ENCODE peak calls at places on chromosome 13, in four cellular contexts. One of them, this sample, is unnamed.

GRCh38 chr13:102817907-102818306 is 19.0 kb downstream of the BIVM start:
- DNase-seq in dorsolateral prefrontal cortex: no peak
- DNase-seq in colonic mucosa: no peak
- DNase-seq in fibroblast of lung: no peak
- DNase-seq in this sample: no peak

GRCh38 chr13:73075546-73075945 is 16.7 kb downstream of the KLF5 start:
- DNase-seq in colonic mucosa: peak
- DNase-seq in dorsolateral prefrontal cortex: no peak
- DNase-seq in fibroblast of lung: no peak
- DNase-seq in this sample: no peak

GRCh38 chr13:29548722-29549446 is 46.6 kb downstream of the SLC7A1 start:
- DNase-seq in dorsolateral prefrontal cortex: no peak
- DNase-seq in colonic mucosa: peak
- DNase-seq in fibroblast of lung: no peak
- DNase-seq in this sample: no peak

GRCh38 chr13:23579072-23579885 is 9.1 kb downstream of the TNFRSF19 start:
- DNase-seq in colonic mucosa: peak
- DNase-seq in fibroblast of lung: peak
- DNase-seq in dorsolateral prefrontal cortex: peak
- DNase-seq in this sample: peak

GRCh38 chr13:105519766-105520165 is 1015.7 kb downstream of the EFNB2 start:
- DNase-seq in fibroblast of lung: no peak
- DNase-seq in colonic mucosa: no peak
- DNase-seq in dorsolateral prefrontal cortex: no peak
- DNase-seq in this sample: no peak

GRCh38 chr13:99218969-99219368 is 18.3 kb downstream of the UBAC2 start:
- DNase-seq in dorsolateral prefrontal cortex: no peak
- DNase-seq in colonic mucosa: no peak
- DNase-seq in fibroblast of lung: no peak
- DNase-seq in this sample: no peak

GRCh38 chr13:39892731-39893293 is 237.3 kb downstream of the COG6 start:
- DNase-seq in colonic mucosa: no peak
- DNase-seq in dorsolateral prefrontal cortex: no peak
- DNase-seq in fibroblast of lung: no peak
- DNase-seq in this sample: no peak

GRCh38 chr13:81247711-81248110 is 906.8 kb upstream of the SPRY2 start:
- DNase-seq in fibroblast of lung: no peak
- DNase-seq in dorsolateral prefrontal cortex: no peak
- DNase-seq in colonic mucosa: no peak
- DNase-seq in this sample: no peak

GRCh38 chr13:33351324-33351723 is 65.8 kb upstream of the STARD13 start:
- DNase-seq in dorsolateral prefrontal cortex: no peak
- DNase-seq in fibroblast of lung: peak
- DNase-seq in colonic mucosa: peak
- DNase-seq in this sample: no peak

GRCh38 chr13:50244913-50245574 is 229.8 kb downstream of the KCNRG start:
- DNase-seq in colonic mucosa: peak
- DNase-seq in fibroblast of lung: peak
- DNase-seq in dorsolateral prefrontal cortex: no peak
- DNase-seq in this sample: no peak

GRCh38 chr13:51261610-51262249 is 39.5 kb downstream of the FAM124A start:
- DNase-seq in fibroblast of lung: no peak
- DNase-seq in colonic mucosa: no peak
- DNase-seq in dorsolateral prefrontal cortex: no peak
- DNase-seq in this sample: no peak
- H3K27ac ChIP-seq in fibroblast of lung: no peak
- H3K27ac ChIP-seq in colonic mucosa: no peak
- H3K27ac ChIP-seq in dorsolateral prefrontal cortex: peak
- H3K27ac ChIP-seq in this sample: no peak

GRCh38 chr13:70107125-70107497 is 515 bp upstream of the ATXN8OS start:
- DNase-seq in colonic mucosa: no peak
- DNase-seq in fibroblast of lung: no peak
- DNase-seq in dorsolateral prefrontal cortex: no peak
- DNase-seq in this sample: no peak
- H3K4me3 ChIP-seq in colonic mucosa: no peak
- H3K4me3 ChIP-seq in fibroblast of lung: no peak
- H3K4me3 ChIP-seq in dorsolateral prefrontal cortex: no peak
- H3K4me3 ChIP-seq in this sample: no peak

DNA sequence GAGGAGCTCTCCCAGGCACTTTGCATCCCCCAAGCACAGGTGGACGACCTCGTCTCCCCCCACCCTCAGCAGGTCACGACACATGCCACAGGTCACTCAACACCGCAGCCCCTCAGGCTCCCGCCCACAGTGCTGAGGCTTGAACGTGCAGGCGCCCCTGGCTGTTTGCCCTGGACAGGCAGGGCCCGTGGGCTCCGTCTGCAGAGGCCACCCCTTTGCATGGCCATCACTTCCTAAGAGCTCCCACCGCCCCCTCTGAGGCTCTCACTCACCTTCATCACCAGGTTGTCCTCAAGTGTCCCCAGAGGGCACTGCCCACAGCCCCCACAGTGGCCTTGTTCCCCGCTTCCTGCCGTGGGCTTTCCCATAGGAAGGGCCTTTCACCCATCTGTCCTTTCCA is 132.1 kb upstream of the MCF2L start:
- DNase-seq in colonic mucosa: no peak
- DNase-seq in fibroblast of lung: no peak
- DNase-seq in dorsolateral prefrontal cortex: no peak
- DNase-seq in this sample: no peak
- H3K27ac ChIP-seq in colonic mucosa: no peak
- H3K27ac ChIP-seq in fibroblast of lung: no peak
- H3K27ac ChIP-seq in dorsolateral prefrontal cortex: no peak
- H3K27ac ChIP-seq in this sample: no peak

GRCh38 chr13:61413572-61413971 is 2.1 kb downstream of the PCDH20 start:
- DNase-seq in fibroblast of lung: no peak
- DNase-seq in colonic mucosa: no peak
- DNase-seq in dorsolateral prefrontal cortex: no peak
- DNase-seq in this sample: no peak

GRCh38 chr13:61415749-61416148 is at the start of gene PCDH20:
- DNase-seq in fibroblast of lung: peak
- DNase-seq in dorsolateral prefrontal cortex: no peak
- DNase-seq in colonic mucosa: no peak
- DNase-seq in this sample: no peak

GRCh38 chr13:61414136-61414535 is 1.5 kb downstream of the PCDH20 start:
- DNase-seq in colonic mucosa: peak
- DNase-seq in fibroblast of lung: peak
- DNase-seq in dorsolateral prefrontal cortex: no peak
- DNase-seq in this sample: no peak

GRCh38 chr13:61417171-61417570 is 1.5 kb upstream of the PCDH20 start:
- DNase-seq in colonic mucosa: no peak
- DNase-seq in dorsolateral prefrontal cortex: no peak
- DNase-seq in fibroblast of lung: peak
- DNase-seq in this sample: no peak

DNA sequence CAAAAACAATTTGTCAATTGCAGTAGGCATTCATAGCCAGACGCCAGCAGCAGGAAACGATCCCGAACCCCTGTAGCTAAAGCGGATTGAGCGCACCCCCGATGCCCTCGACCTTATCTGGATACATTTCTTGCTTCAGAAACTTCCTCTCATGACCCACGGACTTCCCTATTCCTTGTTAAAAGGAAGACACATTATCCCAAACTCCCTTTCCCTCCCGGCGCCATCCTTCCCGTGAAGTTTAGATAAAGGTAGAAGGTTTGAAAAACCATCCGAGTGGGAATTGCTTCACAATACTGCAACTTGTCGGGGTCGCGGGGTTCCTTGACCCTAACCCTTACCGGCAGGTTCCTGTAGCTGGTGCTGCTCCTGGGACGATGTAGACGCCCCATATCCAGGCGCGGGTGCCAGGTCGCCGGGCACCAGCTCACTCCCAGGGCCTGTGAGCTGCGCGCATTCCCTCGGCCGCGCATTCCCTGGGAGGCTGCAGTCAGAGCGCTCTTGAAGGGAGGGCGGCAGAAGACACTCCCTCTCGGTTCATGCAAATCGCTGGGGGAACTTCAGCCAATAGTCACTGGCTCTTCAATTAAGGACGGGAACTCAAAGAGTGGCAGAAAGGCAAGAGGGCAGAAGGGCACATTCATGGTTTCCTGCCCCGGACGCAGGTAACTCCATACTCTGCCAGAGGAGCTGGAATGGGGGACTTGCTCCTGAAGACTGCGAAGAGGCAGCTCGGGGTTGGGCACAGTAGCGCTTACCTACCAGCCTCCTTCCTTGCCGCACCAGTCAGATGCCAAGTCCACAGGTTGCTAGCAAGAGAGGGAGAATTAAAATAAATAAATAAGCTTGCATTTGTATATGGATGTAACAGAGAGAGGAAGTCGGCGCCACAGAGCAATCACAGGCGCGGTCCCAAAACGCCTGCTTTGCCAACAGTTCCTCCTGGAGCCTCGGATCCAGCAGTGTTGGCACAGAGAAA is 674 bp downstream of the PCDH20 start:
- DNase-seq in fibroblast of lung: peak
- DNase-seq in dorsolateral prefrontal cortex: peak
- DNase-seq in colonic mucosa: peak
- DNase-seq in this sample: no peak
- H3K4me3 ChIP-seq in fibroblast of lung: no peak
- H3K4me3 ChIP-seq in dorsolateral prefrontal cortex: peak
- H3K4me3 ChIP-seq in colonic mucosa: peak
- H3K4me3 ChIP-seq in this sample: peak

DNA sequence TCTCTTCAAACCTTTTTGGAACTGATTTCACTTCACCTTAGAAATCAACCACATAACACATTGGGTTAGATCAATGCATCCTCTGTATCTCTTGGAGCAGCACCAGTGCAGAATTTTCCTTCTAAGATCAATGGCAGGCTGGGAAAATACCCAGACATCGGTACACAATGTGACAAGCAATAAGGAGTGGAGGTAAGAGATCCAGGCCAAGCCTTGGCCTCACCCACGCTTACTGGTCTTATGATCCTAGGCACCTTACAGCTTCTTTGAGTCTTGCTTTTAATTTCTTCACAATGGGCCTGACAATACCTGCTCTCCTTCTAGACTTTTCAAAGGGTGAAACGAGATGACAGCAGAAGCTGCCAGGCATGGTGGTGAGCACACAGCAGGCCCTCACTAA is 232.0 kb downstream of the LACC1 start:
- DNase-seq in dorsolateral prefrontal cortex: no peak
- DNase-seq in colonic mucosa: no peak
- DNase-seq in fibroblast of lung: no peak
- DNase-seq in this sample: no peak
- H3K27ac ChIP-seq in dorsolateral prefrontal cortex: no peak
- H3K27ac ChIP-seq in colonic mucosa: peak
- H3K27ac ChIP-seq in fibroblast of lung: no peak
- H3K27ac ChIP-seq in this sample: no peak

This sample was measured in ovary.